ENCODE peak calls at places on chromosomes 4 and X, in six cellular contexts. N is esophagus squamous epithelium, F is uterus, U is breast epithelium, J is astrocyte, O is epithelial cell of proximal tubule. M is an unnamed sample.

GRCh38 chr4:139200102-139200501 is 23.1 kb upstream of the ELF2 start:
- DNase-seq in N (no peak), F (no peak), U (no peak), J (no peak), O (no peak), M (no peak)

GRCh38 chrX:54447461-54447860 is 7.3 kb downstream of the TSR2 start:
- DNase-seq in N (no peak), F (no peak), U (no peak), J (peak), O (no peak), M (no peak)

GRCh38 chrX:131288738-131289511 is at the start of gene IGSF1:
- DNase-seq in N (no peak), F (peak), U (no peak), J (peak), O (peak), M (no peak)

GRCh38 chr4:73450398-73451004 is 14.5 kb downstream of the AFP start:
- DNase-seq in N (no peak), F (no peak), U (no peak), J (peak), O (peak), M (no peak)

GRCh38 chrX:119690921-119691716 is 1.8 kb downstream of the SEPTIN6 start:
- DNase-seq in N (no peak), F (no peak), U (no peak), J (peak), O (no peak), M (peak)

GRCh38 chr4:15186149-15186548 is 183.9 kb downstream of the CPEB2 start:
- DNase-seq in N (no peak), F (no peak), U (no peak), J (peak), O (no peak), M (no peak)

GRCh38 chr4:113700602-113701150 is 60.9 kb downstream of the CAMK2D start:
- DNase-seq in N (no peak), F (no peak), U (no peak), J (no peak), O (no peak), M (no peak)

GRCh38 chrX:67779099-67779498 is 235.3 kb downstream of the AR start:
- DNase-seq in N (no peak), F (no peak), U (no peak), J (no peak), O (no peak), M (no peak)

GRCh38 chr4:131309628-131310027 is 1839.5 kb upstream of the PCDH10 start:
- DNase-seq in N (no peak), F (no peak), U (no peak), J (no peak), O (no peak), M (peak)

GRCh38 chr4:172974586-172974985 is 194.0 kb upstream of the GALNT7 start:
- DNase-seq in N (no peak), F (no peak), U (no peak), J (no peak), O (no peak), M (no peak)

GRCh38 chr4:81565137-81565870 is 93.6 kb upstream of the RASGEF1B start:
- DNase-seq in N (no peak), F (peak), U (no peak), J (no peak), O (no peak), M (peak)

GRCh38 chr4:169059294-169060201 is 49.5 kb upstream of the CBR4 start:
- DNase-seq in N (no peak), F (peak), U (no peak), J (no peak), O (no peak), M (no peak)

GRCh38 chr4:102730968-102731533 is 29.7 kb downstream of the MANBA start:
- DNase-seq in N (no peak), F (no peak), U (no peak), J (no peak), O (no peak), M (no peak)

GRCh38 chrX:118730500-118731247 is 3.3 kb downstream of the IL13RA1 start:
- DNase-seq in N (no peak), F (no peak), U (no peak), J (peak), O (no peak), M (no peak)

GRCh38 chrX:3252744-3253143 is 93.7 kb downstream of the MXRA5 start:
- DNase-seq in N (no peak), F (no peak), U (no peak), J (no peak), O (no peak), M (peak)

GRCh38 chr4:80043534-80043933 is 29.5 kb downstream of the ANTXR2 start:
- DNase-seq in N (no peak), F (no peak), U (no peak), J (peak), O (no peak), M (no peak)

GRCh38 chr4:126938023-126938422 is 694.7 kb upstream of the INTU start:
- DNase-seq in N (no peak), F (no peak), U (no peak), J (peak), O (no peak), M (no peak)

GRCh38 chr4:176437756-176438155 is 118.0 kb downstream of the SPCS3 start:
- DNase-seq in N (no peak), F (no peak), U (no peak), J (no peak), O (no peak), M (peak)

GRCh38 chr4:57095245-57095644 is 14.9 kb downstream of the IGFBP7 start:
- DNase-seq in N (no peak), F (no peak), U (no peak), J (no peak), O (peak), M (no peak)

GRCh38 chr4:101279377-101279871 is 67.9 kb downstream of the PPP3CA start:
- DNase-seq in N (no peak), F (peak), U (no peak), J (peak), O (no peak), M (peak)

GRCh38 chr4:159235779-159236368 is 133.0 kb downstream of the RAPGEF2 start:
- DNase-seq in N (no peak), F (no peak), U (no peak), J (peak), O (no peak), M (no peak)

DNA sequence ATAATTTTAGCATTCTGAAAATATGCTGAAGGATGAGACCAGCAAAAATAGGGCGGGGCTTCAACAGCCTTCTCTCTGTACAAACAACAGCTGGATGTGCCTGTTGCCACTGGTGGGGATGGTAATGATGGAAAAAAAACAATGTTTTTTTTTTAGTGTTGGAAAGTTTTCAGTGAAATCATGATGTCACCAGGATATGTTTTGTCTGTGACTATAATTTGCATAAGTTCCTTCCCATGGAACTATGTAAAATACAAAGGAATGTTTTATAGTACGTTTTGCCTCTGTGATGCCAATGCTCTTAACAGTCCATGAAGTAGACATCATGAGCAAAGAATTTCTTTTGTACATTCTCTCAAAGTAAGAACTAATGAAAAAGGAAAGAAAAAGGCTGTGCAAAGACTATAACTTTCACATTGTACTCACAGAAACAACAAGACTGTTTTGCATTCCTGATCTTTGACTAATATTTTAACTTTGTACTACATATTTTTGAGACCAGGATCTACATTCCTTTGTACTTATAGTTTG is 589.7 kb downstream of the SPRY1 start:
- DNase-seq in N (peak), F (peak), U (no peak), J (peak), O (peak), M (no peak)
- H3K4me3 ChIP-seq in N (no peak), F (no peak), U (no peak), J (no peak), O (no peak), M (no peak)

DNA sequence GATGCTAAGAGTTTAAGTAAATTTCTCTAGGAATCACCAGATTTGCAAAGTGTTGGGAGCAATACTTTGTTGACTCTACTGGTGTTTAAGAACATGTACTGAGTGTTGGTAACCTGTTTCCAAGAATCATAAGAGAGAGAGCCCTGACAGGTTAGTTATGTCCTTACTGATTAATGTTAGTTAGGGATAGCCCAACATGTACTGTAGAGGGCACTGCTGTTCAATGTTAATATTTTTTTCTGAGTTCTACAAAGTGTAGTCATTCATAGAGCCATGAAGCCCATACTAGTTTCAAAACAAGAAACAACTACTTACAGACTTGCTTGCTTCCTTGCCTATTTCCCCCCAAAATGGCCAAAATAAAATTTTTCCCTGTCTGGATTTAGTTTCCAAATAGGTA is 11.9 kb downstream of the TMPRSS11D start:
- DNase-seq in N (no peak), F (no peak), U (no peak), J (peak), O (peak), M (peak)
- TF ChIP-seq CTCF in N (peak), F (no peak), U (peak), J (peak), O (peak), M (peak)

GRCh38 chrX:8314881-8315280 is 143.8 kb upstream of the VCX2 start:
- DNase-seq in N (no peak), F (no peak), U (no peak), J (no peak), O (no peak), M (no peak)

GRCh38 chrX:8323356-8323755 is 141.3 kb upstream of the VCX3B start:
- DNase-seq in N (no peak), F (no peak), U (no peak), J (no peak), O (no peak), M (peak)

GRCh38 chrX:8319359-8319758 is 145.3 kb upstream of the VCX3B start:
- DNase-seq in N (no peak), F (no peak), U (no peak), J (no peak), O (no peak), M (no peak)
- H3K4me3 ChIP-seq in N (no peak), F (no peak), U (no peak), J (no peak), O (no peak), M (no peak)

GRCh38 chr4:152581536-152582160 is 45.8 kb upstream of the FBXW7 start:
- DNase-seq in N (no peak), F (no peak), U (no peak), J (no peak), O (no peak), M (no peak)
- TF ChIP-seq CTCF in N (no peak), F (no peak), U (no peak), J (no peak), O (peak), M (no peak)

DNA sequence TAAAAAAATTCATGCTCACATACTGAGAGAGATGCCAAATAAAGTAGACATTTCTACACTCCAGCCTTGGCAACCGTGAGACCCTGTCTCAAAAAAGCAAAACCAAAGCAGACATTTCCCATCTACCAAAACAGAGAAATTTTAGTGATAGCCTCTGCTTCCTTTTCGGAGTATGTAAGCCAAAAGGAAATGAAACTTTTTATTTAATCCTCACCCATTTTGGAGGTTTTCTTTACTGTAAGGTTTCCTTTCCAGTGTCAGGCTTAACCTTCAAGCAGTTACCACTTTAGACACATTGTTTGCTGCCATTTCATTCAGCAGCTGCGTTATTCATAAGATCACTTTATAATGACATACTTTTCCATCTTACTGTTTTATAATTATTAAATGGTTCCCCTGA is 15.9 kb downstream of the ADD1 start:
- DNase-seq in N (no peak), F (no peak), U (no peak), J (no peak), O (no peak), M (no peak)
- H3K4me3 ChIP-seq in N (no peak), F (no peak), U (no peak), J (no peak), O (no peak), M (no peak)

DNA sequence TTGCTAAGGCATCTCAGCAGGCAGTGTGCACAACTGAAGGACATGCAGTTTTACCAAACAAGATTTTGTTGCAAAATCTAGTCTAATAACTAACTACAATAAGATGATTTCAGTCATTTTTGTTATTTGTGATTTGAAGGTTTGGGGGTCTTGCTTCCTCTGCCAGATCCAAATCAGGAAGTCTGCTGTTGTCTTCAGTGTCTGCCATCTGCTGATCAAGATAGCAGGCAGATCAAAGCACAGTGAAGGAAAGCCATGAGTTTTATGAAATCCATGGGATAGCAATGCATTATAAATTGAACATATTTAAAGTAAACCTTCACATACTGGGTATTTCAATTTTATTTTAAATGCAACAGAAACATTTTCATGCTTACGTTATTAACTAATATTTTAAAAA is 169.1 kb upstream of the ETNPPL start:
- DNase-seq in N (no peak), F (no peak), U (no peak), J (no peak), O (no peak), M (no peak)
- TF ChIP-seq CTCF in N (no peak), F (no peak), U (no peak), J (no peak), O (no peak), M (no peak)

DNA sequence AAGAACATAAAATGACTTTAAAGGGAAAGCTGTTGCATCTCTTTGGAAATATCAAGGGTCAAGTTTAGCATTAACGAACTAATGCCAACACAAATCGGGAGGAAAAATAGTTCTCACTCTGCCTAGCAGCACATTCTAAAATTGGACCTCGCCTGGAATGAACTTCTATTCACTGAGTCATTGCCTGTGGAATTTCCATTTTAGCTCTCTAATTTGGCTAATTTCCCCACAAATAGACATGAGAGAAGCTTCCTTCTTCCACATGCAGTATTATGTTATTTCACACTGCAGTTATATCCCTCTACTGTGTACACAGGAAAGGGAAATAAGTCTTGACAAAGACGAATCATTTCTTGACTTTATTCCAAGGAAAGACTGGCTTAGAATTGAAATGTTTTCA is 9.3 kb downstream of the ZXDA start:
- DNase-seq in N (no peak), F (no peak), U (no peak), J (peak), O (peak), M (no peak)
- H3K4me3 ChIP-seq in N (no peak), F (no peak), U (no peak), J (no peak), O (no peak), M (no peak)

M was measured in GM12865.